ENCODE peak calls at places on chromosome 22, in nine cellular contexts. One of them, this sample, is unnamed.

GRCh38 chr22:28014141-28015055 is 95.3 kb upstream of the PITPNB start:
- DNase-seq in lung: no peak
- DNase-seq in adrenal gland: no peak
- DNase-seq in uterus: no peak
- DNase-seq in stomach: no peak
- DNase-seq in left ventricle myocardium inferior: peak; percentile 7
- DNase-seq in heart right ventricle: no peak
- DNase-seq in brain microvascular endothelial cell: no peak
- DNase-seq in K562: no peak
- DNase-seq in this sample: no peak

GRCh38 chr22:40325315-40325714 is 21.0 kb upstream of the ADSL start:
- DNase-seq in heart right ventricle: no peak
- DNase-seq in lung: no peak
- DNase-seq in adrenal gland: no peak
- DNase-seq in uterus: no peak
- DNase-seq in K562: no peak
- DNase-seq in brain microvascular endothelial cell: no peak
- DNase-seq in left ventricle myocardium inferior: no peak
- DNase-seq in stomach: no peak
- DNase-seq in this sample: no peak

GRCh38 chr22:49934891-49935557 is 16.6 kb downstream of the CRELD2 start:
- DNase-seq in adrenal gland: peak; percentile 72
- DNase-seq in brain microvascular endothelial cell: no peak
- DNase-seq in lung: peak; percentile 91
- DNase-seq in K562: peak; percentile 78
- DNase-seq in uterus: peak; percentile 87
- DNase-seq in left ventricle myocardium inferior: peak; percentile 90
- DNase-seq in heart right ventricle: peak; percentile 91
- DNase-seq in stomach: peak; percentile 88
- DNase-seq in this sample: peak; percentile 41

GRCh38 chr22:46561435-46561905 is 24.1 kb upstream of the CELSR1 start:
- DNase-seq in uterus: no peak
- DNase-seq in K562: peak; percentile 55
- DNase-seq in left ventricle myocardium inferior: peak; percentile 6
- DNase-seq in lung: no peak
- DNase-seq in stomach: no peak
- DNase-seq in heart right ventricle: no peak
- DNase-seq in adrenal gland: no peak
- DNase-seq in brain microvascular endothelial cell: no peak
- DNase-seq in this sample: no peak

GRCh38 chr22:27581688-27582087 is 219.9 kb downstream of the MN1 start:
- DNase-seq in brain microvascular endothelial cell: no peak
- DNase-seq in left ventricle myocardium inferior: peak; percentile 91
- DNase-seq in adrenal gland: no peak
- DNase-seq in K562: no peak
- DNase-seq in lung: peak; percentile 67
- DNase-seq in uterus: peak; percentile 87
- DNase-seq in stomach: peak; percentile 32
- DNase-seq in heart right ventricle: peak; percentile 89
- DNase-seq in this sample: no peak

GRCh38 chr22:40289991-40290459 is 56.3 kb upstream of the ADSL start:
- DNase-seq in lung: peak; percentile 34
- DNase-seq in heart right ventricle: no peak
- DNase-seq in uterus: no peak
- DNase-seq in left ventricle myocardium inferior: no peak
- DNase-seq in brain microvascular endothelial cell: peak; percentile 39
- DNase-seq in K562: no peak
- DNase-seq in adrenal gland: no peak
- DNase-seq in stomach: peak; percentile 33
- DNase-seq in this sample: no peak

GRCh38 chr22:39723899-39724351 is 153.4 kb downstream of the CACNA1I start:
- DNase-seq in K562: peak; percentile 69
- DNase-seq in heart right ventricle: no peak
- DNase-seq in brain microvascular endothelial cell: peak; percentile 60
- DNase-seq in uterus: no peak
- DNase-seq in lung: no peak
- DNase-seq in adrenal gland: peak; percentile 47
- DNase-seq in stomach: peak; percentile 25
- DNase-seq in left ventricle myocardium inferior: no peak
- DNase-seq in this sample: peak; percentile 25

GRCh38 chr22:29257751-29258181 is 10.0 kb downstream of the RHBDD3 start:
- DNase-seq in adrenal gland: no peak
- DNase-seq in stomach: no peak
- DNase-seq in lung: no peak
- DNase-seq in heart right ventricle: no peak
- DNase-seq in K562: no peak
- DNase-seq in brain microvascular endothelial cell: no peak
- DNase-seq in left ventricle myocardium inferior: no peak
- DNase-seq in uterus: no peak
- DNase-seq in this sample: no peak

GRCh38 chr22:28381427-28382167 is 298.0 kb downstream of the TTC28 start:
- DNase-seq in K562: no peak
- DNase-seq in stomach: no peak
- DNase-seq in lung: no peak
- DNase-seq in heart right ventricle: no peak
- DNase-seq in adrenal gland: no peak
- DNase-seq in left ventricle myocardium inferior: no peak
- DNase-seq in uterus: no peak
- DNase-seq in brain microvascular endothelial cell: no peak
- DNase-seq in this sample: no peak

GRCh38 chr22:17772963-17773605 is 1.2 kb downstream of the BID start:
- DNase-seq in brain microvascular endothelial cell: no peak
- DNase-seq in K562: no peak
- DNase-seq in heart right ventricle: no peak
- DNase-seq in stomach: no peak
- DNase-seq in adrenal gland: no peak
- DNase-seq in left ventricle myocardium inferior: no peak
- DNase-seq in uterus: no peak
- DNase-seq in lung: no peak
- DNase-seq in this sample: peak; percentile 39

GRCh38 chr22:49113758-49114157 is 713.9 kb downstream of the BRD1 start:
- DNase-seq in lung: no peak
- DNase-seq in uterus: no peak
- DNase-seq in left ventricle myocardium inferior: no peak
- DNase-seq in brain microvascular endothelial cell: no peak
- DNase-seq in K562: no peak
- DNase-seq in stomach: no peak
- DNase-seq in adrenal gland: no peak
- DNase-seq in heart right ventricle: no peak
- DNase-seq in this sample: no peak

GRCh38 chr22:36822581-36822980 is 5.7 kb upstream of the PVALB start:
- DNase-seq in brain microvascular endothelial cell: no peak
- DNase-seq in K562: no peak
- DNase-seq in left ventricle myocardium inferior: no peak
- DNase-seq in uterus: no peak
- DNase-seq in lung: no peak
- DNase-seq in adrenal gland: no peak
- DNase-seq in stomach: no peak
- DNase-seq in heart right ventricle: no peak
- DNase-seq in this sample: no peak
- H3K27ac ChIP-seq in brain microvascular endothelial cell: no peak overlapping the region
- H3K27ac ChIP-seq in K562: no peak overlapping the region
- H3K27ac ChIP-seq in left ventricle myocardium inferior: no peak overlapping the region
- H3K27ac ChIP-seq in uterus: no peak overlapping the region
- H3K27ac ChIP-seq in lung: no peak overlapping the region
- H3K27ac ChIP-seq in adrenal gland: no peak overlapping the region
- H3K27ac ChIP-seq in stomach: no peak overlapping the region
- H3K27ac ChIP-seq in heart right ventricle: no peak overlapping the region
- H3K27ac ChIP-seq in this sample: no peak overlapping the region

GRCh38 chr22:20951932-20952380 is 15.1 kb upstream of the AIFM3 start:
- DNase-seq in stomach: no peak
- DNase-seq in adrenal gland: no peak
- DNase-seq in lung: no peak
- DNase-seq in brain microvascular endothelial cell: no peak
- DNase-seq in left ventricle myocardium inferior: no peak
- DNase-seq in uterus: no peak
- DNase-seq in K562: no peak
- DNase-seq in heart right ventricle: no peak
- DNase-seq in this sample: no peak
- TF ChIP-seq CTCF in stomach: no peak
- TF ChIP-seq CTCF in adrenal gland: no peak
- TF ChIP-seq CTCF in lung: no peak
- TF ChIP-seq CTCF in brain microvascular endothelial cell: no peak
- TF ChIP-seq CTCF in left ventricle myocardium inferior: no peak
- TF ChIP-seq CTCF in uterus: no peak
- TF ChIP-seq CTCF in K562: no peak
- TF ChIP-seq CTCF in heart right ventricle: no peak
- TF ChIP-seq CTCF in this sample: no peak

GRCh38 chr22:30308096-30308495 is 18.6 kb downstream of the TBC1D10A start:
- DNase-seq in brain microvascular endothelial cell: no peak
- DNase-seq in adrenal gland: no peak
- DNase-seq in uterus: no peak
- DNase-seq in K562: no peak
- DNase-seq in left ventricle myocardium inferior: no peak
- DNase-seq in lung: no peak
- DNase-seq in heart right ventricle: no peak
- DNase-seq in stomach: no peak
- DNase-seq in this sample: no peak

GRCh38 chr22:30307026-30307574 is 17.8 kb upstream of the CASTOR1 start:
- DNase-seq in stomach: no peak
- DNase-seq in adrenal gland: no peak
- DNase-seq in left ventricle myocardium inferior: no peak
- DNase-seq in lung: no peak
- DNase-seq in heart right ventricle: no peak
- DNase-seq in uterus: no peak
- DNase-seq in brain microvascular endothelial cell: no peak
- DNase-seq in K562: no peak
- DNase-seq in this sample: no peak

GRCh38 chr22:30309981-30310672 is 16.6 kb downstream of the TBC1D10A start:
- DNase-seq in stomach: peak; percentile 77
- DNase-seq in brain microvascular endothelial cell: no peak
- DNase-seq in adrenal gland: no peak
- DNase-seq in left ventricle myocardium inferior: no peak
- DNase-seq in uterus: no peak
- DNase-seq in K562: no peak
- DNase-seq in heart right ventricle: no peak
- DNase-seq in lung: peak; percentile 77
- DNase-seq in this sample: no peak

GRCh38 chr22:30306629-30307016 is 17.3 kb upstream of the CASTOR1 start:
- DNase-seq in left ventricle myocardium inferior: no peak
- DNase-seq in adrenal gland: no peak
- DNase-seq in stomach: no peak
- DNase-seq in heart right ventricle: no peak
- DNase-seq in uterus: no peak
- DNase-seq in brain microvascular endothelial cell: no peak
- DNase-seq in K562: no peak
- DNase-seq in lung: no peak
- DNase-seq in this sample: no peak

GRCh38 chr22:30308518-30309230 is 18.1 kb downstream of the TBC1D10A start:
- DNase-seq in brain microvascular endothelial cell: no peak
- DNase-seq in uterus: no peak
- DNase-seq in K562: no peak
- DNase-seq in left ventricle myocardium inferior: no peak
- DNase-seq in heart right ventricle: no peak
- DNase-seq in lung: no peak
- DNase-seq in stomach: no peak
- DNase-seq in adrenal gland: no peak
- DNase-seq in this sample: no peak
- H3K27ac ChIP-seq in brain microvascular endothelial cell: no peak overlapping the region
- H3K27ac ChIP-seq in uterus: peak overlapping the region; percentile 86
- H3K27ac ChIP-seq in K562: no peak overlapping the region
- H3K27ac ChIP-seq in left ventricle myocardium inferior: peak overlapping the region; percentile 87
- H3K27ac ChIP-seq in heart right ventricle: peak overlapping the region; percentile 12
- H3K27ac ChIP-seq in lung: peak overlapping the region; percentile 68
- H3K27ac ChIP-seq in stomach: peak overlapping the region; percentile 87
- H3K27ac ChIP-seq in adrenal gland: no peak overlapping the region
- H3K27ac ChIP-seq in this sample: peak overlapping the region; percentile 31

DNA sequence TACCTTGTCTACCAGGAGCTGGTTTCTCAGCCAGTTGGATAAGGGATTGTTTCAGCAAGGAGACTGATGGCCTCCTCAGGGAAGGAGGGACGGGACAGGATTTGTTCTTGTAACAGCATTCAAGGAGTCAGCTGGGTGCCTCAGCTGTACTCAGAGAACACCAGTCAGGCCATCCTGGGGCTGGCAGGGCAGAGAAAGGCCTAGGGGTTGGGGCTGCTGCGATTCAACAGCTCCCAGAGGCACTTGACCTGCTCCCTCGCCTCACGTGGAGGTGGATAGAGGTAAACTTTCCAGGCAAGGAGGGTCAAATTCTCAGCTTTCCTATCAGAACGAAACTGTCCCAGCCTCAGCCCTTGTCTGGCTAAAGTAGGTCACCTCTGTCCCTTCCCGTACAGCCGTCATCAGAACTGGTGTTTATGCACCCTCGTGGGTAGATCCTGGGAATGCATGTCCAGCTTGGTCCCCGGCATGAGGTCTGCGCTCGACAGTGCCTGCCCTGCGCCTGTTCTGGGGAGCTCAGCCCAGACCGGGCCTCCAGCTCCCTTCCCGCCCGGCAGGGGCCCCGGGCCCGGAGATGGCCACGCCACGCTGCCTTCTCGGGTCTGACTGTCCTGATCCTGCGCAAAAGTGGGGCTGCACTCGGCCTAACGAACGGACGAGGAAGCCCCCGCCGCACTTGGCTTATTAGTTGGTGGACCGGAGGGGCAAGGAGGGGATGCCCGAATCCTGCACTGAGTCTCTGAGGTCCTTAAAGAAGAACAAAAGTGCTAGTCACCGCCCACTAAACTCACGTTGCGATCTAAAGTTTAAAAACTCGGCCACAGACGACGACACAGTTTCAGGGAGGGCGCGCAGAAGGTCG is 762 bp upstream of the CCDC134 start:
- DNase-seq in stomach: peak; percentile 36
- DNase-seq in adrenal gland: peak; percentile 49
- DNase-seq in left ventricle myocardium inferior: peak; percentile 34
- DNase-seq in lung: peak; percentile 33
- DNase-seq in uterus: peak; percentile 44
- DNase-seq in heart right ventricle: peak; percentile 34
- DNase-seq in K562: peak; percentile 68
- DNase-seq in brain microvascular endothelial cell: peak; percentile 7
- DNase-seq in this sample: peak; percentile 6
- TF ChIP-seq CTCF in stomach: no peak
- TF ChIP-seq CTCF in adrenal gland: peak; percentile 7
- TF ChIP-seq CTCF in left ventricle myocardium inferior: no peak
- TF ChIP-seq CTCF in lung: no peak
- TF ChIP-seq CTCF in uterus: no peak
- TF ChIP-seq CTCF in heart right ventricle: no peak
- TF ChIP-seq CTCF in K562: no peak
- TF ChIP-seq CTCF in brain microvascular endothelial cell: peak; percentile 5
- TF ChIP-seq CTCF in this sample: no peak